ENCODE peak calls at places on chromosome 1, in eight cellular contexts. One of them, this sample, is unnamed.

GRCh38 chr1:44594871-44595735 is 79.2 kb downstream of the TMEM53 start:
- DNase-seq in HepG2: peak; percentile 43
- DNase-seq in right atrium auricular region: peak; percentile 78
- DNase-seq in tibial artery: peak; percentile 81
- DNase-seq in effector memory CD4-positive, alpha-beta T cell: peak; percentile 45
- DNase-seq in psoas muscle: peak; percentile 79
- DNase-seq in CD8-positive, alpha-beta T cell: peak; percentile 50
- DNase-seq in AG04450: no peak
- DNase-seq in this sample: peak; percentile 84

GRCh38 chr1:47963568-47963973 is 33.6 kb downstream of the TRABD2B start:
- DNase-seq in HepG2: no peak
- DNase-seq in right atrium auricular region: peak; percentile 67
- DNase-seq in tibial artery: peak; percentile 88
- DNase-seq in effector memory CD4-positive, alpha-beta T cell: no peak
- DNase-seq in psoas muscle: no peak
- DNase-seq in CD8-positive, alpha-beta T cell: no peak
- DNase-seq in AG04450: no peak
- DNase-seq in this sample: peak; percentile 73

GRCh38 chr1:119859647-119860046 is 36.7 kb downstream of the ADAM30 start:
- DNase-seq in HepG2: no peak
- DNase-seq in right atrium auricular region: no peak
- DNase-seq in tibial artery: no peak
- DNase-seq in effector memory CD4-positive, alpha-beta T cell: no peak
- DNase-seq in psoas muscle: no peak
- DNase-seq in CD8-positive, alpha-beta T cell: no peak
- DNase-seq in AG04450: peak; percentile 41
- DNase-seq in this sample: peak; percentile 33

GRCh38 chr1:11707621-11708276 is 16.2 kb downstream of the DRAXIN start:
- DNase-seq in HepG2: peak; percentile 69
- DNase-seq in right atrium auricular region: no peak
- DNase-seq in tibial artery: no peak
- DNase-seq in effector memory CD4-positive, alpha-beta T cell: no peak
- DNase-seq in psoas muscle: peak; percentile 46
- DNase-seq in CD8-positive, alpha-beta T cell: no peak
- DNase-seq in AG04450: no peak
- DNase-seq in this sample: peak; percentile 52

GRCh38 chr1:197838836-197839235 is 63.6 kb upstream of the DENND1B start:
- DNase-seq in HepG2: no peak
- DNase-seq in right atrium auricular region: no peak
- DNase-seq in tibial artery: no peak
- DNase-seq in effector memory CD4-positive, alpha-beta T cell: no peak
- DNase-seq in psoas muscle: no peak
- DNase-seq in CD8-positive, alpha-beta T cell: no peak
- DNase-seq in AG04450: peak; percentile 41
- DNase-seq in this sample: peak; percentile 14

GRCh38 chr1:217418241-217418840 is 212.5 kb downstream of the GPATCH2 start:
- DNase-seq in HepG2: no peak
- DNase-seq in right atrium auricular region: no peak
- DNase-seq in tibial artery: no peak
- DNase-seq in effector memory CD4-positive, alpha-beta T cell: no peak
- DNase-seq in psoas muscle: no peak
- DNase-seq in CD8-positive, alpha-beta T cell: no peak
- DNase-seq in AG04450: peak; percentile 18
- DNase-seq in this sample: no peak

GRCh38 chr1:223474804-223475203 is 81.6 kb downstream of the CCDC185 start:
- DNase-seq in HepG2: no peak
- DNase-seq in right atrium auricular region: no peak
- DNase-seq in tibial artery: no peak
- DNase-seq in effector memory CD4-positive, alpha-beta T cell: no peak
- DNase-seq in psoas muscle: no peak
- DNase-seq in CD8-positive, alpha-beta T cell: no peak
- DNase-seq in AG04450: no peak
- DNase-seq in this sample: no peak

GRCh38 chr1:61842863-61843514 is 100.7 kb downstream of the PATJ start:
- DNase-seq in HepG2: no peak
- DNase-seq in right atrium auricular region: no peak
- DNase-seq in tibial artery: no peak
- DNase-seq in effector memory CD4-positive, alpha-beta T cell: no peak
- DNase-seq in psoas muscle: no peak
- DNase-seq in CD8-positive, alpha-beta T cell: no peak
- DNase-seq in AG04450: no peak
- DNase-seq in this sample: peak; percentile 18

GRCh38 chr1:248704556-248704955 is 2.0 kb upstream of the OR14I1 start:
- DNase-seq in HepG2: no peak
- DNase-seq in right atrium auricular region: no peak
- DNase-seq in tibial artery: no peak
- DNase-seq in effector memory CD4-positive, alpha-beta T cell: no peak
- DNase-seq in psoas muscle: no peak
- DNase-seq in CD8-positive, alpha-beta T cell: no peak
- DNase-seq in AG04450: no peak
- DNase-seq in this sample: peak; percentile 93

GRCh38 chr1:248699099-248699498 is 3.5 kb downstream of the OR14I1 start:
- DNase-seq in HepG2: no peak
- DNase-seq in right atrium auricular region: no peak
- DNase-seq in tibial artery: no peak
- DNase-seq in effector memory CD4-positive, alpha-beta T cell: no peak
- DNase-seq in psoas muscle: no peak
- DNase-seq in CD8-positive, alpha-beta T cell: no peak
- DNase-seq in AG04450: no peak
- DNase-seq in this sample: no peak

GRCh38 chr1:248697907-248698306 is 4.7 kb downstream of the OR14I1 start:
- DNase-seq in HepG2: no peak
- DNase-seq in right atrium auricular region: no peak
- DNase-seq in tibial artery: no peak
- DNase-seq in effector memory CD4-positive, alpha-beta T cell: no peak
- DNase-seq in psoas muscle: no peak
- DNase-seq in CD8-positive, alpha-beta T cell: no peak
- DNase-seq in AG04450: no peak
- DNase-seq in this sample: peak; percentile 33

GRCh38 chr1:248702714-248703113 is at the start of gene OR14I1:
- DNase-seq in HepG2: no peak
- DNase-seq in right atrium auricular region: no peak
- DNase-seq in tibial artery: no peak
- DNase-seq in effector memory CD4-positive, alpha-beta T cell: no peak
- DNase-seq in psoas muscle: no peak
- DNase-seq in CD8-positive, alpha-beta T cell: no peak
- DNase-seq in AG04450: no peak
- DNase-seq in this sample: no peak

DNA sequence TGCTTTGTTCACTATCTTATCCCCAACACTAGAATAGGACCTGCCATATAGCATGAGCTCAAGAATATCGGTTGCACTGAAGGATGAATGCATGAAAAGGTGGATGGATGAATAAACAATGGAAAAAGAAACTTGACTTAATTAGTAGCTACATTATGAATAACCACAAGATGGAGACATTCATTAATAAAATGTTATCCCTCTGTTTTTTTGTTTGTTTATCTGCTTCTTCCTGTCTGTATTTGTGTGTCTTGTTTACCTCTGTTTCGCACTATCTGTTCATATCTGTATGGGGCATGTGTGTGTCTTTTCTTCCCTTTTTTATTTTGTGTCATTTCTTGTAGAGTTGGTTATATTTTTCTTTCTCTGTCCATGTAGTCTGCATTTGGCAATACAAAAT is 1.1 kb upstream of the OR14I1 start:
- DNase-seq in HepG2: no peak
- DNase-seq in right atrium auricular region: no peak
- DNase-seq in tibial artery: no peak
- DNase-seq in effector memory CD4-positive, alpha-beta T cell: no peak
- DNase-seq in psoas muscle: no peak
- DNase-seq in CD8-positive, alpha-beta T cell: no peak
- DNase-seq in AG04450: no peak
- DNase-seq in this sample: peak; percentile 25
- H3K9me3 ChIP-seq in HepG2: no peaks in the 10 kb centered on the region
- H3K9me3 ChIP-seq in right atrium auricular region: no peaks in the 10 kb centered on the region
- H3K9me3 ChIP-seq in tibial artery: no peaks in the 10 kb centered on the region
- H3K9me3 ChIP-seq in effector memory CD4-positive, alpha-beta T cell: no peaks in the 10 kb centered on the region
- H3K9me3 ChIP-seq in psoas muscle: no peaks in the 10 kb centered on the region
- H3K9me3 ChIP-seq in CD8-positive, alpha-beta T cell: no peaks in the 10 kb centered on the region
- H3K9me3 ChIP-seq in AG04450: peaks cover 9% of the 10 kb centered on the region
- H3K9me3 ChIP-seq in this sample: no peaks in the 10 kb centered on the region

GRCh38 chr1:152441756-152442155 is 27.7 kb upstream of the CRNN start:
- DNase-seq in HepG2: no peak
- DNase-seq in right atrium auricular region: no peak
- DNase-seq in tibial artery: no peak
- DNase-seq in effector memory CD4-positive, alpha-beta T cell: no peak
- DNase-seq in psoas muscle: no peak
- DNase-seq in CD8-positive, alpha-beta T cell: no peak
- DNase-seq in AG04450: no peak
- DNase-seq in this sample: no peak

GRCh38 chr1:152444045-152444444 is 30.0 kb upstream of the CRNN start:
- DNase-seq in HepG2: no peak
- DNase-seq in right atrium auricular region: no peak
- DNase-seq in tibial artery: no peak
- DNase-seq in effector memory CD4-positive, alpha-beta T cell: no peak
- DNase-seq in psoas muscle: no peak
- DNase-seq in CD8-positive, alpha-beta T cell: no peak
- DNase-seq in AG04450: no peak
- DNase-seq in this sample: no peak

GRCh38 chr1:152442291-152442690 is 28.2 kb upstream of the CRNN start:
- DNase-seq in HepG2: no peak
- DNase-seq in right atrium auricular region: no peak
- DNase-seq in tibial artery: no peak
- DNase-seq in effector memory CD4-positive, alpha-beta T cell: no peak
- DNase-seq in psoas muscle: no peak
- DNase-seq in CD8-positive, alpha-beta T cell: no peak
- DNase-seq in AG04450: no peak
- DNase-seq in this sample: no peak

GRCh38 chr1:152442765-152443164 is 28.7 kb upstream of the CRNN start:
- DNase-seq in HepG2: no peak
- DNase-seq in right atrium auricular region: no peak
- DNase-seq in tibial artery: no peak
- DNase-seq in effector memory CD4-positive, alpha-beta T cell: no peak
- DNase-seq in psoas muscle: no peak
- DNase-seq in CD8-positive, alpha-beta T cell: no peak
- DNase-seq in AG04450: no peak
- DNase-seq in this sample: no peak

DNA sequence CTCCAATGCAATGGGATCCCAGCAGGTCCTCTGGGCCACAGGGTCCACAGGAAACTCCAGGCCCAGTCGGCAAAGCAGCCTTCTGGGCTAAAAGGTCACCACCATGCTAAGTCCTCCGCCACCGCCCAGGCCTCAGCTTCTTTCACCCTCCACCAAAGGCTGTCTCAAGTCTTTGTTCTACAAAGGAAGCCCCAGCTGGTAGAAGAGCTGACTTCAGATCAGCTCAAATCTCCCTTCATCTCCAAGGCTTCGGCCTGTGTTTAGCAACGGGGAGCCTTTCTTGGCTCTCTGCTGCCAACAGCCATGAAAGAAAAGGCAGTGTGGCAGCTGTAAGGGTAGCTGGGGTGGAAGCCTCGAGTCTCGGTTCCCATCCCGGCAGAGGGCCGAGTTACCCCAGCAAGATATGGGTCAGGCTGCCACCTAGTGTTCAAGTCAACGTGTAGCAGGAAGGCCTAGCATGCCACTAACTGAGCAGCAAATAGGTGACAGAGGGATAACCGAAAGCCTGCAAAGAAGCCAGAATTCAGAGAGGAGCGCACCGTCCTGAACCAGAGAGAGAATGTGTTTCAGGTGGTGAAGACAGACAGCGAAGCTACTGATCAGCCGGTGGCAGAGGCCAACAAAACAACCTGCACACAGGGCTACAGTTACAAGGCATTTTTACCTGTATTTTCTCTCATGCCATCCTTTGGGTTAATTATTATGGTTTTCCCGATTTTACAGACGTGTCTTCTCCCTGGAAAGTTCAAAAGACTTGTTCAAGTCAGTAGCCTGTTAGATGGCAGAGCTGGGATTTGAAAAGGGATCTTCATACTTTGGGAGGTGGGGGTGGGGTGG is 26.8 kb upstream of the CRNN start:
- DNase-seq in HepG2: peak; percentile 54
- DNase-seq in right atrium auricular region: peak; percentile 80
- DNase-seq in tibial artery: peak; percentile 68
- DNase-seq in effector memory CD4-positive, alpha-beta T cell: peak; percentile 35
- DNase-seq in psoas muscle: peak; percentile 51
- DNase-seq in CD8-positive, alpha-beta T cell: peak; percentile 35
- DNase-seq in AG04450: no peak
- DNase-seq in this sample: peak; percentile 65
- H3K9me3 ChIP-seq in HepG2: no peaks in the 10 kb centered on the region
- H3K9me3 ChIP-seq in right atrium auricular region: no peaks in the 10 kb centered on the region
- H3K9me3 ChIP-seq in tibial artery: no peaks in the 10 kb centered on the region
- H3K9me3 ChIP-seq in effector memory CD4-positive, alpha-beta T cell: no peaks in the 10 kb centered on the region
- H3K9me3 ChIP-seq in psoas muscle: no peaks in the 10 kb centered on the region
- H3K9me3 ChIP-seq in CD8-positive, alpha-beta T cell: no peaks in the 10 kb centered on the region
- H3K9me3 ChIP-seq in AG04450: no peaks in the 10 kb centered on the region
- H3K9me3 ChIP-seq in this sample: no peaks in the 10 kb centered on the region

DNA sequence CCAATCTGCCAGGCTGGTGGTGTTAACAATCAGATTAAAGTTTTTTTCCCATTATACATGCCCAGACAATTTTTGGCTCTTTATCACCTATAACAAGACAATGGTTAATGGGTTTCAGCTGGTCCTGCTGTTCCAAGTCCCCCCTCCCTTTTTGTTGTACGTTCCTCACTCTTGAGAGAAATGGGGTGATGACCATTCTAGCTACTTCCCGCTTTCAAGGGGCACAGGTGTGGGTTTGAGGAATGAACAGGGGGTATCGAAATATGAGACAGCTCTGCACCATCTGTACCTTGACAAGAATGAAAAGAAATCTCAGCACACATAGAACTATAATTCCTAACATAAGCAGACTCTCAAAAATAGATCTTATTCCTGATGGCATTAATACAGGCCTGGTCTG is 326.8 kb downstream of the PTPRU start:
- DNase-seq in HepG2: no peak
- DNase-seq in right atrium auricular region: no peak
- DNase-seq in tibial artery: no peak
- DNase-seq in effector memory CD4-positive, alpha-beta T cell: no peak
- DNase-seq in psoas muscle: no peak
- DNase-seq in CD8-positive, alpha-beta T cell: no peak
- DNase-seq in AG04450: no peak
- DNase-seq in this sample: no peak
- H3K9me3 ChIP-seq in HepG2: peaks cover 55% of the 10 kb centered on the region
- H3K9me3 ChIP-seq in right atrium auricular region: peaks cover 8% of the 10 kb centered on the region
- H3K9me3 ChIP-seq in tibial artery: peaks cover 48% of the 10 kb centered on the region
- H3K9me3 ChIP-seq in effector memory CD4-positive, alpha-beta T cell: peaks cover 21% of the 10 kb centered on the region
- H3K9me3 ChIP-seq in psoas muscle: peaks cover 24% of the 10 kb centered on the region
- H3K9me3 ChIP-seq in CD8-positive, alpha-beta T cell: peaks cover 15% of the 10 kb centered on the region
- H3K9me3 ChIP-seq in AG04450: peaks cover 29% of the 10 kb centered on the region
- H3K9me3 ChIP-seq in this sample: no peaks in the 10 kb centered on the region

GRCh38 chr1:152768847-152769533 is 6.0 kb upstream of the LCE1F start:
- DNase-seq in HepG2: no peak
- DNase-seq in right atrium auricular region: no peak
- DNase-seq in tibial artery: no peak
- DNase-seq in effector memory CD4-positive, alpha-beta T cell: no peak
- DNase-seq in psoas muscle: no peak
- DNase-seq in CD8-positive, alpha-beta T cell: no peak
- DNase-seq in AG04450: no peak
- DNase-seq in this sample: no peak

GRCh38 chr1:152770411-152770810 is 4.5 kb upstream of the LCE1F start:
- DNase-seq in HepG2: no peak
- DNase-seq in right atrium auricular region: no peak
- DNase-seq in tibial artery: no peak
- DNase-seq in effector memory CD4-positive, alpha-beta T cell: no peak
- DNase-seq in psoas muscle: no peak
- DNase-seq in CD8-positive, alpha-beta T cell: no peak
- DNase-seq in AG04450: no peak
- DNase-seq in this sample: no peak

GRCh38 chr1:152776361-152776760 is 1.4 kb downstream of the LCE1F start:
- DNase-seq in HepG2: no peak
- DNase-seq in right atrium auricular region: no peak
- DNase-seq in tibial artery: no peak
- DNase-seq in effector memory CD4-positive, alpha-beta T cell: no peak
- DNase-seq in psoas muscle: no peak
- DNase-seq in CD8-positive, alpha-beta T cell: no peak
- DNase-seq in AG04450: no peak
- DNase-seq in this sample: no peak

GRCh38 chr1:152777510-152778137 is 2.7 kb downstream of the LCE1F start:
- DNase-seq in HepG2: peak; percentile 30
- DNase-seq in right atrium auricular region: no peak
- DNase-seq in tibial artery: no peak
- DNase-seq in effector memory CD4-positive, alpha-beta T cell: no peak
- DNase-seq in psoas muscle: no peak
- DNase-seq in CD8-positive, alpha-beta T cell: no peak
- DNase-seq in AG04450: no peak
- DNase-seq in this sample: peak; percentile 13

GRCh38 chr1:152774875-152775274 is at the start of gene LCE1F:
- DNase-seq in HepG2: peak; percentile 8
- DNase-seq in right atrium auricular region: no peak
- DNase-seq in tibial artery: no peak
- DNase-seq in effector memory CD4-positive, alpha-beta T cell: no peak
- DNase-seq in psoas muscle: no peak
- DNase-seq in CD8-positive, alpha-beta T cell: no peak
- DNase-seq in AG04450: no peak
- DNase-seq in this sample: no peak
- H3K9me3 ChIP-seq in HepG2: no peaks in the 10 kb centered on the region
- H3K9me3 ChIP-seq in right atrium auricular region: no peaks in the 10 kb centered on the region
- H3K9me3 ChIP-seq in tibial artery: no peaks in the 10 kb centered on the region
- H3K9me3 ChIP-seq in effector memory CD4-positive, alpha-beta T cell: no peaks in the 10 kb centered on the region
- H3K9me3 ChIP-seq in psoas muscle: no peaks in the 10 kb centered on the region
- H3K9me3 ChIP-seq in CD8-positive, alpha-beta T cell: no peaks in the 10 kb centered on the region
- H3K9me3 ChIP-seq in AG04450: peaks cover 12% of the 10 kb centered on the region
- H3K9me3 ChIP-seq in this sample: no peaks in the 10 kb centered on the region

This sample was measured in small intestine.